ENCODE peak calls at places on chromosomes 5 and 9, in six cellular contexts. V, Q, M, A, C and J are unnamed samples.
A peak's percentile ranks its signal among the peaks of the same experiment; 100 is the strongest.

GRCh38 chr9:129164246-129164930 is 13.7 kb downstream of the IER5L start:
- DNase-seq in V (no peak), Q (no peak), M (peak; percentile 71), A (no peak), C (peak; percentile 67), J (no peak)

GRCh38 chr9:120532475-120532874 is 47.5 kb downstream of the CDK5RAP2 start:
- DNase-seq in V (peak; percentile 34), Q (peak; percentile 63), M (no peak), A (peak; percentile 37), C (peak; percentile 72), J (peak; percentile 21)

GRCh38 chr5:145433077-145433476 is 402.1 kb downstream of the PRELID2 start:
- DNase-seq in V (no peak), Q (no peak), M (no peak), A (no peak), C (no peak), J (no peak)

GRCh38 chr9:70983723-70984280 is 137.6 kb downstream of the TRPM3 start:
- DNase-seq in V (no peak), Q (no peak), M (no peak), A (no peak), C (no peak), J (peak; percentile 20)

GRCh38 chr5:55159763-55160492 is at the start of gene GPX8:
- DNase-seq in V (no peak), Q (no peak), M (peak; percentile 48), A (peak; percentile 76), C (no peak), J (peak; percentile 47)

GRCh38 chr9:71684566-71684965 is 83.7 kb downstream of the CEMIP2 start:
- DNase-seq in V (no peak), Q (no peak), M (no peak), A (no peak), C (no peak), J (peak; percentile 59)

GRCh38 chr5:141186897-141187512 is at the start of gene PCDHB9:
- DNase-seq in V (no peak), Q (no peak), M (peak; percentile 15), A (no peak), C (no peak), J (no peak)

GRCh38 chr9:133590231-133590855 is 18.8 kb downstream of the FAM163B start:
- DNase-seq in V (no peak), Q (no peak), M (no peak), A (no peak), C (no peak), J (no peak)

GRCh38 chr9:78856144-78856543 is 559.2 kb downstream of the PSAT1 start:
- DNase-seq in V (no peak), Q (no peak), M (no peak), A (no peak), C (no peak), J (no peak)

GRCh38 chr5:79850941-79851693 is 139.9 kb downstream of the MTX3 start:
- DNase-seq in V (no peak), Q (no peak), M (no peak), A (no peak), C (no peak), J (no peak)

GRCh38 chr5:95841914-95842812 is 19.6 kb upstream of the GLRX start:
- DNase-seq in V (no peak), Q (no peak), M (peak; percentile 55), A (no peak), C (peak; percentile 51), J (no peak)

GRCh38 chr9:118962426-118962825 is 406.8 kb downstream of the BRINP1 start:
- DNase-seq in V (no peak), Q (no peak), M (no peak), A (no peak), C (no peak), J (peak; percentile 50)

GRCh38 chr9:88191451-88191850 is 53.2 kb upstream of the SPATA31C2 start:
- DNase-seq in V (no peak), Q (no peak), M (no peak), A (no peak), C (no peak), J (no peak)

GRCh38 chr9:129783516-129784361 is 19.2 kb upstream of the TOR1B start:
- DNase-seq in V (peak; percentile 57), Q (peak; percentile 70), M (peak; percentile 78), A (peak; percentile 92), C (peak; percentile 73), J (peak; percentile 65)

GRCh38 chr9:122228906-122229837 is at the start of gene LHX6:
- DNase-seq in V (no peak), Q (no peak), M (no peak), A (no peak), C (no peak), J (no peak)

GRCh38 chr5:171128136-171128535 is 180.9 kb upstream of the TLX3 start:
- DNase-seq in V (no peak), Q (no peak), M (no peak), A (no peak), C (no peak), J (no peak)

GRCh38 chr5:171129308-171129707 is 179.7 kb upstream of the TLX3 start:
- DNase-seq in V (no peak), Q (no peak), M (no peak), A (no peak), C (no peak), J (no peak)

GRCh38 chr5:171127314-171127713 is 181.7 kb upstream of the TLX3 start:
- DNase-seq in V (no peak), Q (no peak), M (no peak), A (no peak), C (no peak), J (no peak)

DNA sequence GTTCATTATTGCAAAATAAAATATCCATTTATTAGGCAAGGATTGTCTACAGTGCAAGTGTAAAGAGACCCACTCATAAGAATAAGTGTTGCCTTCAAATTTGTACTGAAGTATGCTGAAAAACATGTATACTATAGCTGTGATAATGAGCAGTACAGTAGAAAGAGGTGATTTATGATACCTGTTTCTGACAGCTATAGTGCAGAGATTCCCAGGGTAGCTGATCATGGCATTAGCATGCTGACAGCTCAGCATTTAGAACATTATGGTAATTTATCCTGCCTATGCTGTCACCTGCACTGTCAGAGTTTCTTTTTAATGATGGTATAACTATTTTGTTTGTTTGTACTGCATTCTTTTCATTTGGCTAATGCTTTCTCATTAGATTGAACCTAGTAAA is 177.5 kb upstream of the TLX3 start:
- DNase-seq in V (no peak), Q (no peak), M (no peak), A (no peak), C (no peak), J (no peak)
- TF ChIP-seq POLR2A in V (no peak), Q (no peak), M (no peak), A (no peak), C (no peak), J (no peak)

DNA sequence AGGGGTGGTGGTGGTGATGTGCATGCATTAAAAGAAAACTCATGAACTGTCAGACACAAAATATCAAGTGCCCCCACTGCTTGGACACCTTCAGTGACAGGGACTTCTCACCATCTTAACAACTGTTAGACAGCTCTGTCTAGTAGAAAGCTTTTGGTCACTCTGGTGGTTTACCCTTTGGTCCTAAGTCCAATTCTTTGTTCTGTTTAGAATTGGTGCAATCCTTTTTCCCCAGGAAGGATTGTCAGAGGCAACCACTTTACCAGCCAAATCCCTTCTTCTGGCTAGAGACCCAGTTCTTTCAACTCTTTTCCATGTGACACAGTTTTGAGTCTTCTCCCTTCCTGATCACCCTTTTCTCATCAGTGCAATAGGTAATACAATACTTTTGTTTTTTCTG is 140.2 kb downstream of the SEC61B start:
- DNase-seq in V (no peak), Q (no peak), M (no peak), A (no peak), C (no peak), J (no peak)
- H3K4me3 ChIP-seq in V (no peak overlapping the region), Q (no peak overlapping the region), M (no peak overlapping the region), A (no peak overlapping the region), C (no peak overlapping the region), J (no peak overlapping the region)

GRCh38 chr9:35618854-35619799 is 914 bp upstream of the CD72 start:
- DNase-seq in V (no peak), Q (no peak), M (peak; percentile 73), A (no peak), C (peak; percentile 40), J (no peak)

GRCh38 chr9:35617548-35617947 is 665 bp downstream of the CD72 start:
- DNase-seq in V (no peak), Q (no peak), M (no peak), A (no peak), C (no peak), J (no peak)

GRCh38 chr9:35618325-35618727 is at the start of gene CD72:
- DNase-seq in V (no peak), Q (no peak), M (peak; percentile 54), A (no peak), C (no peak), J (no peak)

GRCh38 chr9:35615981-35616680 is 2.1 kb downstream of the CD72 start:
- DNase-seq in V (no peak), Q (no peak), M (no peak), A (no peak), C (no peak), J (no peak)

DNA sequence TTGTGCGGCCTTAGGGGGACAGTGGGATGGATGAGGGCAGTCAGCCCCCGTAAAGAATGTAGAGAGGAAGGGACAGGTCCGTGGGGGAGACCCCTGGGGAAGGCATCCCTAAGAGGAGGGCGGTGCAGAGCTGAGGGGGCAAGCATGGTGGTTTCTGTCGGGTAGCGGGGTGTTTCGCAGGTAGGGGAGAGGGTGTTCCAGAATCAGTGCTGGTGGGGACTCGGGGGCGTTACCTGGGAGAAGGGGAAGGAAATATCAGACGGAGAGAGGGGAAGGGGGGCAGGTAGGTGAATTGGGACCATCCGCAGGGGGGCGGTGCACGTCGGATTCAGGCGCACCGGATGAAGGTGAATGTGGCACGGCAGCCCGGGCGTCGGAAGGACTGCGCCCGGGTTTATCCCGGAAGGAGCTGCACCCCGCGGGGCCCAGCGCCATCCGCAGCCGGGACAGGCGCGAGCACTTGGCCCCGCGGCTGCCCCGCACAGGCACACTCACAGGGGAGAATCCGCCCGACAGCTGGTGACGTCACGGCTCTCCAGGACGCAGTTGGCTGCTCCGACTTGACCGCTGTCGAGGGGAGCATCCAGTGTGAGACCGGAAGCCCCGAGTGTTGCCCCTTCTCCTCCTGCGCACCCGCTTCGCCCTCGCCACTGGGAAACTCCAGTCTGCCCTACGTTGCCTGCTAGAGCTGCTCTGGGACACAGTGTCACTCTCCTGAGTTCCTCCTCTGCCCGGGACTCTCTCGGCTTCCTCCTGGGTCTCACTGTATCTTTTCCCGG is 1.3 kb downstream of the CD72 start:
- DNase-seq in V (no peak), Q (no peak), M (peak; percentile 72), A (no peak), C (peak; percentile 77), J (peak; percentile 74)
- TF ChIP-seq CTCF in V (peak; percentile 5), Q (no peak), M (no peak), A (no peak), C (no peak), J (no peak)

GRCh38 chr5:124748687-124749594 is 2.5 kb upstream of the ZNF608 start:
- DNase-seq in V (peak; percentile 52), Q (peak; percentile 72), M (peak; percentile 91), A (peak; percentile 93), C (peak; percentile 80), J (peak; percentile 81)
- TF ChIP-seq POLR2A in V (peak; percentile 56), Q (peak; percentile 39), M (peak; percentile 57), A (no peak), C (no peak), J (no peak)

DNA sequence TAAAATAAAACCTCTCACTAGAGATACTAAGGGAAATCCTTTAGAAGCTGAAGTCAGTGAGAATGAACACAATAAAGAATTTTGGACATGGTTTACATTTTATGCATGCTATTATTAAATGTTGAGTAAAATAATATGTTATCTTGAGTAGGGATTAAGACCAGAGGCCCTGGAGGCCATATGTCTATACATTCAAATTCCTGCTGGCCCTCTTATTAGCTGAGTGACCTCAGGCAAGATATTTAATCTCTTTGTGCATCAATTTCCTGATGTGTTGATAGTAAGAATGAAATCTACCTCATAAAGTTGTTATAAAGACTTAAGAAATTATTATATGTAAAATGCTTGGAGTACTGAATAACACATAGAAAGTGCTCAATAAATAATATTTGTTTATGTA is 281.1 kb upstream of the KLF4 start:
- DNase-seq in V (no peak), Q (no peak), M (no peak), A (no peak), C (no peak), J (no peak)
- H3K4me3 ChIP-seq in V (no peak overlapping the region), Q (no peak overlapping the region), M (no peak overlapping the region), A (no peak overlapping the region), C (no peak overlapping the region), J (no peak overlapping the region)